ENCODE peak calls at places on chromosome 1, in eight cellular contexts. One of them, this sample, is unnamed.

GRCh38 chr1:3745071-3745470 is 7.2 kb upstream of the CCDC27 start:
- DNase-seq in mesothelial cell of epicardium: no peak
- DNase-seq in T-helper 17 cell: no peak
- DNase-seq in AG08396: no peak
- DNase-seq in EL: no peak
- DNase-seq in posterior cingulate gyrus: no peak
- DNase-seq in OCI-M1: no peak
- DNase-seq in NCI-H1694 treated with DMSO at 0.1 percent for 48 hours: no peak
- DNase-seq in this sample: no peak

GRCh38 chr1:39488801-39489566 is 2.5 kb upstream of the BMP8A start:
- DNase-seq in mesothelial cell of epicardium: no peak
- DNase-seq in T-helper 17 cell: no peak
- DNase-seq in AG08396: no peak
- DNase-seq in EL: no peak
- DNase-seq in posterior cingulate gyrus: no peak
- DNase-seq in OCI-M1: peak
- DNase-seq in NCI-H1694 treated with DMSO at 0.1 percent for 48 hours: peak
- DNase-seq in this sample: no peak

GRCh38 chr1:202252271-202252670 is 58.7 kb downstream of the LGR6 start:
- DNase-seq in mesothelial cell of epicardium: no peak
- DNase-seq in T-helper 17 cell: no peak
- DNase-seq in AG08396: no peak
- DNase-seq in EL: no peak
- DNase-seq in posterior cingulate gyrus: no peak
- DNase-seq in OCI-M1: no peak
- DNase-seq in NCI-H1694 treated with DMSO at 0.1 percent for 48 hours: no peak
- DNase-seq in this sample: no peak

GRCh38 chr1:151838491-151839412 is 868 bp downstream of the C2CD4D start:
- DNase-seq in mesothelial cell of epicardium: no peak
- DNase-seq in T-helper 17 cell: peak
- DNase-seq in AG08396: no peak
- DNase-seq in EL: no peak
- DNase-seq in posterior cingulate gyrus: no peak
- DNase-seq in OCI-M1: no peak
- DNase-seq in NCI-H1694 treated with DMSO at 0.1 percent for 48 hours: no peak
- DNase-seq in this sample: no peak

GRCh38 chr1:107622975-107623374 is 342.0 kb downstream of the VAV3 start:
- DNase-seq in mesothelial cell of epicardium: no peak
- DNase-seq in T-helper 17 cell: no peak
- DNase-seq in AG08396: no peak
- DNase-seq in EL: no peak
- DNase-seq in posterior cingulate gyrus: no peak
- DNase-seq in OCI-M1: no peak
- DNase-seq in NCI-H1694 treated with DMSO at 0.1 percent for 48 hours: no peak
- DNase-seq in this sample: no peak

GRCh38 chr1:160206421-160207117 is 1.4 kb downstream of the PEA15 start:
- DNase-seq in mesothelial cell of epicardium: no peak
- DNase-seq in T-helper 17 cell: no peak
- DNase-seq in AG08396: peak
- DNase-seq in EL: peak
- DNase-seq in posterior cingulate gyrus: no peak
- DNase-seq in OCI-M1: peak
- DNase-seq in NCI-H1694 treated with DMSO at 0.1 percent for 48 hours: no peak
- DNase-seq in this sample: peak

GRCh38 chr1:223143760-223144248 is 756 bp upstream of the TLR5 start:
- DNase-seq in mesothelial cell of epicardium: no peak
- DNase-seq in T-helper 17 cell: no peak
- DNase-seq in AG08396: no peak
- DNase-seq in EL: no peak
- DNase-seq in posterior cingulate gyrus: no peak
- DNase-seq in OCI-M1: no peak
- DNase-seq in NCI-H1694 treated with DMSO at 0.1 percent for 48 hours: no peak
- DNase-seq in this sample: no peak

GRCh38 chr1:161090617-161091016 is 1.3 kb upstream of the NECTIN4 start:
- DNase-seq in mesothelial cell of epicardium: no peak
- DNase-seq in T-helper 17 cell: no peak
- DNase-seq in AG08396: no peak
- DNase-seq in EL: no peak
- DNase-seq in posterior cingulate gyrus: no peak
- DNase-seq in OCI-M1: no peak
- DNase-seq in NCI-H1694 treated with DMSO at 0.1 percent for 48 hours: no peak
- DNase-seq in this sample: no peak

GRCh38 chr1:167936930-167937708 is at the start of gene MPC2:
- DNase-seq in mesothelial cell of epicardium: peak
- DNase-seq in T-helper 17 cell: peak
- DNase-seq in AG08396: peak
- DNase-seq in EL: peak
- DNase-seq in posterior cingulate gyrus: peak
- DNase-seq in OCI-M1: peak
- DNase-seq in NCI-H1694 treated with DMSO at 0.1 percent for 48 hours: peak
- DNase-seq in this sample: peak

This sample was measured in brain microvascular endothelial cell.